ENCODE peak calls at places on chromosomes 6 and 20, in ten cellular contexts. D is A673; L is RWPE1; B is dorsolateral prefrontal cortex; C is hepatocyte; N is AG10803; H is CD8-positive, alpha-beta T cell; S is MCF 10A; V is GM23338; G is K562. W is an unnamed sample.

GRCh38 chr6:125358898-125359297 is 57.1 kb upstream of the HDDC2 start:
- DNase-seq in D (no peak), L (no peak), B (no peak), C (no peak), N (no peak), H (no peak), S (no peak), V (no peak), G (no peak), W (no peak)

GRCh38 chr6:26311385-26312095 is 53.5 kb upstream of the BTN3A2 start:
- DNase-seq in D (peak; percentile 85), L (no peak), B (no peak), C (peak; percentile 75), N (peak; percentile 69), H (peak; percentile 25), S (peak; percentile 82), V (peak; percentile 79), G (peak; percentile 38), W (peak; percentile 47)

GRCh38 chr6:35435075-35435837 is 16.9 kb upstream of the FANCE start:
- DNase-seq in D (no peak), L (no peak), B (peak; percentile 17), C (no peak), N (no peak), H (no peak), S (no peak), V (no peak), G (no peak), W (no peak)

GRCh38 chr6:80338201-80338836 is 231.8 kb downstream of the BCKDHB start:
- DNase-seq in D (peak; percentile 65), L (peak; percentile 28), B (peak; percentile 11), C (peak; percentile 76), N (no peak), H (peak; percentile 44), S (peak; percentile 63), V (peak; percentile 89), G (peak; percentile 71), W (peak; percentile 22)

GRCh38 chr6:70008189-70008588 is 141.8 kb downstream of the COL19A1 start:
- DNase-seq in D (no peak), L (no peak), B (no peak), C (no peak), N (no peak), H (no peak), S (no peak), V (no peak), G (no peak), W (no peak)

GRCh38 chr6:98831057-98832031 is 3.0 kb upstream of the POU3F2 start:
- DNase-seq in D (no peak), L (no peak), B (no peak), C (no peak), N (no peak), H (no peak), S (no peak), V (peak; percentile 63), G (no peak), W (no peak)

GRCh38 chr6:107849325-107849724 is 25.2 kb upstream of the SCML4 start:
- DNase-seq in D (no peak), L (no peak), B (no peak), C (no peak), N (no peak), H (no peak), S (no peak), V (no peak), G (no peak), W (no peak)

GRCh38 chr6:118784641-118785164 is 109.2 kb upstream of the ASF1A start:
- DNase-seq in D (peak; percentile 28), L (no peak), B (peak; percentile 28), C (no peak), N (no peak), H (no peak), S (no peak), V (no peak), G (no peak), W (no peak)

GRCh38 chr6:134678436-134678889 is 271.4 kb downstream of the ALDH8A1 start:
- DNase-seq in D (peak; percentile 87), L (no peak), B (peak; percentile 84), C (peak; percentile 55), N (no peak), H (no peak), S (peak; percentile 90), V (no peak), G (no peak), W (no peak)

GRCh38 chr6:158002249-158002950 is 20.7 kb downstream of the SYNJ2 start:
- DNase-seq in D (no peak), L (peak; percentile 82), B (no peak), C (peak; percentile 43), N (no peak), H (no peak), S (no peak), V (no peak), G (no peak), W (no peak)

GRCh38 chr20:57760698-57761412 is 51.0 kb upstream of the PMEPA1 start:
- DNase-seq in D (no peak), L (no peak), B (no peak), C (no peak), N (no peak), H (no peak), S (no peak), V (no peak), G (peak; percentile 17), W (no peak)

GRCh38 chr6:152897807-152898399 is 84.9 kb downstream of the FBXO5 start:
- DNase-seq in D (peak; percentile 77), L (peak; percentile 72), B (peak; percentile 60), C (peak; percentile 70), N (peak; percentile 49), H (peak; percentile 29), S (peak; percentile 79), V (peak; percentile 86), G (peak; percentile 85), W (peak; percentile 22)

GRCh38 chr20:36431604-36432003 is 109.7 kb upstream of the MYL9 start:
- DNase-seq in D (no peak), L (no peak), B (no peak), C (no peak), N (no peak), H (no peak), S (no peak), V (no peak), G (no peak), W (no peak)

GRCh38 chr6:26454641-26455040 is 3.1 kb upstream of the BTN2A1 start:
- DNase-seq in D (no peak), L (no peak), B (no peak), C (no peak), N (peak; percentile 42), H (no peak), S (no peak), V (no peak), G (no peak), W (no peak)

GRCh38 chr6:20426177-20427082 is 24.8 kb downstream of the E2F3 start:
- DNase-seq in D (no peak), L (no peak), B (no peak), C (no peak), N (no peak), H (no peak), S (no peak), V (no peak), G (no peak), W (no peak)

GRCh38 chr6:130293800-130294199 is 71.0 kb upstream of the SAMD3 start:
- DNase-seq in D (peak; percentile 61), L (peak; percentile 36), B (no peak), C (peak; percentile 68), N (peak; percentile 77), H (no peak), S (peak; percentile 66), V (peak; percentile 84), G (peak; percentile 19), W (no peak)

DNA sequence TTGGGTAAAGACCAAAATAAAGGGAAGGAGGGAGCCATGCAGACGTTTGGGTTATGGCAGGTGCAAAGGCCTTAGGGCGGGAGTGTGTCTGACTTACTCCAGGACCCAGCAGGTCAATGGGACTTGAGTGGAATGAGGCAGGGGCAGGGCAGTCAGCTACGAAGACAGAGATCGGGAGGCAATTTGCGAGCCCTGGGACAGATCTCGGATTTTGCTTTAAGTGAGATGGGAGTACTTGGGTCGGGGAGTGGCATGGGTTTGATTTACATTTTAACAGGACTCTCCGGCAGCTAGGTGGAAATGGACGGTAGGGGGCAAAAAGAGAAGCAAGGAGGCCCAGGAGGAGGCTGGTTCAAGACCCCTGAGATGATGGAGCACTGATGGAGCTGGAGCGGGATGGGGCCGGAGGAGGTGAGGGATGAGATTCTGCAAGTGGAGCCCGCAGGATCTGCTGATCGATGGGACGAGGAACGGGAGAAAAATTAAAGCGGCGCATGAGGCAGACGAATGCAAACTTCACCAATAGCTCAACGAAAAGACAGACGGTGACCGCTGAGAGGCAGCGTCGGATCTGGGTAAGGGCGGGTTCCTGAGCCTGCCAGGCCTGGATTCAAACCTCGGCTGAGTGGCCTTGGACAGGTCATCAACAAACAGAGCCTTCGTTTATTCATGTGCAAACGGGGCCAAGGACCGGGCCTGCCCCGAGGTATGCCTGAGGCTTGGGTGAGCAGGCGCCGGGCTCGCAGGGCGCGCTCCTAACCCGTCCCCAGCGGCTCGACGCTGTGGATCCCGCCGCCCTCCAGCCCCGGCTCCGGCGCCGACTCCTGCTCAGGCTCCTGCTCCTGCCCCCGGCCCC is 774 bp upstream of the RBCK1 start:
- DNase-seq in D (peak; percentile 86), L (no peak), B (peak; percentile 74), C (peak; percentile 90), N (peak; percentile 72), H (no peak), S (peak; percentile 76), V (peak; percentile 93), G (peak; percentile 80), W (peak; percentile 87)
- TF ChIP-seq CTCF in D (peak; percentile 41), L (no peak), B (no peak), C (peak; percentile 27), N (peak; percentile 37), H (peak; percentile 45), S (peak; percentile 19), V (peak; percentile 70), G (peak; percentile 22), W (peak; percentile 40)

GRCh38 chr6:110990835-110991576 is 9.2 kb downstream of the RPF2 start:
- DNase-seq in D (peak; percentile 12), L (no peak), B (no peak), C (no peak), N (no peak), H (no peak), S (no peak), V (no peak), G (no peak), W (no peak)
- TF ChIP-seq CTCF in D (peak; percentile 31), L (peak; percentile 7), B (no peak), C (no peak), N (no peak), H (no peak), S (no peak), V (no peak), G (no peak), W (no peak)

DNA sequence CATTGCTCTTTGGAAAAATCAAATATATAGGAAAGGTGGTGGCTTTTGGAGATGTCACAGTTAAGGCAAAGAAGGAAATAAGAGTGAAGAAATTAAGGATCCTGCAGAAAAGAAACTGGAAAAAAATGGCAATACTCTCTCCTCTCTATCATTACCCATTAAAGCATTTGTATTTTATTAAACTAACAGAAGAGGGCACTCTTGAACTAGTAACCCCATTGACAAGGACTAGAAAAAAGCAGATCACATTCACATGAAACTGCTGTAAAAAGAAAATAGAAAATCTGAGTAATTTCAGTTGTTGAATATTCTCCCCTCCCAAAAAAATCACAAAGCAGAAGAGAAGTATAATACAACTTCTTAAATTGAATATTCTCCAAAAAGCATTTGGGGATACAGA is 104.1 kb upstream of the SLC35B3 start:
- DNase-seq in D (peak; percentile 72), L (peak; percentile 16), B (no peak), C (no peak), N (peak; percentile 2), H (no peak), S (peak; percentile 55), V (peak; percentile 34), G (no peak), W (no peak)
- TF ChIP-seq CTCF in D (peak; percentile 62), L (peak; percentile 40), B (no peak), C (peak; percentile 40), N (peak; percentile 25), H (no peak), S (peak; percentile 54), V (peak; percentile 59), G (no peak), W (peak; percentile 23)

GRCh38 chr6:133553652-133554051 is 312.5 kb downstream of the EYA4 start:
- DNase-seq in D (peak; percentile 64), L (peak; percentile 34), B (no peak), C (peak; percentile 74), N (peak; percentile 66), H (no peak), S (peak; percentile 70), V (peak; percentile 76), G (peak; percentile 27), W (no peak)
- TF ChIP-seq CTCF in D (peak; percentile 69), L (peak; percentile 77), B (peak; percentile 58), C (peak; percentile 82), N (peak; percentile 75), H (peak; percentile 36), S (peak; percentile 61), V (peak; percentile 77), G (peak; percentile 53), W (peak; percentile 59)